ENCODE peak calls at places on chromosomes 13 and 19, in seven cellular contexts. T is HCT116, Z is H1, U is GM12878, P is HepG2, I is endothelial cell of umbilical vein, S is K562. Q is an unnamed sample.

GRCh38 chr13:105587786-105588185 is 947.7 kb downstream of the EFNB2 start:
- DNase-seq in T (peak; percentile 66), Z (no peak), U (no peak), P (no peak), I (no peak), S (no peak), Q (no peak)

GRCh38 chr13:31207630-31208549 is 8.1 kb downstream of the B3GLCT start:
- DNase-seq in T (no peak), Z (no peak), U (no peak), P (no peak), I (no peak), S (no peak), Q (no peak)

GRCh38 chr13:34474469-34474868 is 467.6 kb upstream of the NBEA start:
- DNase-seq in T (no peak), Z (no peak), U (no peak), P (no peak), I (no peak), S (no peak), Q (no peak)

GRCh38 chr13:80563451-80563850 is 222.5 kb upstream of the SPRY2 start:
- DNase-seq in T (no peak), Z (no peak), U (no peak), P (no peak), I (no peak), S (no peak), Q (no peak)

GRCh38 chr19:38020331-38020730 is 113.3 kb downstream of the SIPA1L3 start:
- DNase-seq in T (no peak), Z (no peak), U (no peak), P (no peak), I (peak; percentile 63), S (no peak), Q (no peak)

GRCh38 chr13:100541882-100542545 is 46.6 kb downstream of the GGACT start:
- DNase-seq in T (no peak), Z (no peak), U (no peak), P (no peak), I (no peak), S (no peak), Q (no peak)

GRCh38 chr13:35881360-35881759 is 249.8 kb downstream of the DCLK1 start:
- DNase-seq in T (no peak), Z (no peak), U (no peak), P (no peak), I (no peak), S (no peak), Q (no peak)

GRCh38 chr19:633786-634639 is 676 bp upstream of the POLRMT start:
- DNase-seq in T (no peak), Z (no peak), U (no peak), P (no peak), I (no peak), S (no peak), Q (no peak)

GRCh38 chr13:40968416-40969000 is 50.6 kb downstream of the ELF1 start:
- DNase-seq in T (no peak), Z (no peak), U (no peak), P (no peak), I (no peak), S (no peak), Q (no peak)

GRCh38 chr13:84132491-84132890 is 250.2 kb upstream of the SLITRK1 start:
- DNase-seq in T (no peak), Z (no peak), U (no peak), P (no peak), I (no peak), S (no peak), Q (no peak)

GRCh38 chr13:42466609-42467008 is 107.3 kb upstream of the TNFSF11 start:
- DNase-seq in T (no peak), Z (no peak), U (no peak), P (no peak), I (no peak), S (no peak), Q (no peak)

GRCh38 chr19:40799558-40800338 is 757 bp downstream of the EGLN2 start:
- DNase-seq in T (no peak), Z (no peak), U (no peak), P (no peak), I (peak; percentile 64), S (no peak), Q (no peak)

GRCh38 chr13:69264362-69265334 is 843.0 kb upstream of the ATXN8OS start:
- DNase-seq in T (no peak), Z (no peak), U (no peak), P (no peak), I (no peak), S (peak; percentile 4), Q (no peak)

GRCh38 chr13:53012707-53013106 is 15.9 kb upstream of the OLFM4 start:
- DNase-seq in T (no peak), Z (no peak), U (no peak), P (no peak), I (no peak), S (no peak), Q (no peak)

GRCh38 chr19:43353606-43354304 is at the start of gene CD177:
- DNase-seq in T (no peak), Z (no peak), U (no peak), P (no peak), I (no peak), S (no peak), Q (no peak)

GRCh38 chr19:30367421-30367820 is 4.8 kb upstream of the ZNF536 start:
- DNase-seq in T (no peak), Z (no peak), U (no peak), P (no peak), I (no peak), S (no peak), Q (no peak)

GRCh38 chr13:96191367-96191766 is 101.5 kb downstream of the HS6ST3 start:
- DNase-seq in T (no peak), Z (no peak), U (no peak), P (no peak), I (no peak), S (no peak), Q (no peak)

GRCh38 chr13:110759710-110760109 is 46.2 kb downstream of the ING1 start:
- DNase-seq in T (no peak), Z (no peak), U (no peak), P (no peak), I (no peak), S (no peak), Q (no peak)

GRCh38 chr19:41945135-41945766 is 13.9 kb downstream of the RABAC1 start:
- DNase-seq in T (no peak), Z (no peak), U (peak; percentile 94), P (no peak), I (no peak), S (no peak), Q (no peak)

GRCh38 chr13:46624353-46624752 is 71.4 kb downstream of the LRCH1 start:
- DNase-seq in T (no peak), Z (no peak), U (no peak), P (no peak), I (no peak), S (no peak), Q (no peak)

GRCh38 chr19:42295831-42296525 is 6.0 kb upstream of the PRR19 start:
- DNase-seq in T (peak; percentile 61), Z (peak; percentile 65), U (peak; percentile 41), P (peak; percentile 74), I (peak; percentile 72), S (peak; percentile 78), Q (no peak)

GRCh38 chr19:55156202-55157063 is 1.1 kb downstream of the TNNI3 start:
- DNase-seq in T (peak; percentile 89), Z (no peak), U (no peak), P (peak; percentile 64), I (no peak), S (peak; percentile 93), Q (peak; percentile 85)
- TF ChIP-seq EZH2 in T (no peak), Z (no peak), U (no peak), P (no peak), I (no peak), S (no peak), Q (no peak)

DNA sequence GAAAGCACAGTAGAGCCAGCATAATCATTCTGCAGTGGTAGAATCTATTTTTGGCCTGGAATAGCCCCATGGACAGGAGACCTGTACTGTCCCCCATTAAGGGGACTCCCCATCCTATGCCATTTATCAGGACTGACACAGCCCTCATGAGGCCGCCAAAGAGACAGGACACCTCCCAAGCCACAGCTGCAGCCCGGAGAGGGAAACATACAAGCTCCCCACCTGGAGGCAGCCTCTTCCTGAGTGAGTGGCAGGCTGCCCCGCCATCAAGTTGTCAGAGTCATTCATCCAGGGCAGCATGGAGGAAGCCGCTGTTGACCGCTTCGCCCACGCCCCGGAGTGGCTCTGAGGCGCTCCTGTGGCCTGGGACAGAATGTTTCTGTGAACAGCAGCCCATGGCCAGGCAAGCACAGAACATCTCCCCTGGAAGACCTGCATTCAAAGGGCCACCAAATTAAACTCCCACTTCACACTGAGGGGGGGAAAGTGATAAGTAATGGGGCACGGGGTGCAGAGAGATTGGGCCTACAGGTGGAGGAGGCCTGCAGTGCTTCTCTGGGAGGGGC is 111.3 kb downstream of the ZDHHC20 start:
- DNase-seq in T (no peak), Z (no peak), U (no peak), P (no peak), I (no peak), S (peak; percentile 6), Q (no peak)
- H3K9ac ChIP-seq in T (no peak overlapping the region), Z (no peak overlapping the region), U (no peak overlapping the region), P (no peak overlapping the region), I (no peak overlapping the region), S (no peak overlapping the region), Q (no peak overlapping the region)

DNA sequence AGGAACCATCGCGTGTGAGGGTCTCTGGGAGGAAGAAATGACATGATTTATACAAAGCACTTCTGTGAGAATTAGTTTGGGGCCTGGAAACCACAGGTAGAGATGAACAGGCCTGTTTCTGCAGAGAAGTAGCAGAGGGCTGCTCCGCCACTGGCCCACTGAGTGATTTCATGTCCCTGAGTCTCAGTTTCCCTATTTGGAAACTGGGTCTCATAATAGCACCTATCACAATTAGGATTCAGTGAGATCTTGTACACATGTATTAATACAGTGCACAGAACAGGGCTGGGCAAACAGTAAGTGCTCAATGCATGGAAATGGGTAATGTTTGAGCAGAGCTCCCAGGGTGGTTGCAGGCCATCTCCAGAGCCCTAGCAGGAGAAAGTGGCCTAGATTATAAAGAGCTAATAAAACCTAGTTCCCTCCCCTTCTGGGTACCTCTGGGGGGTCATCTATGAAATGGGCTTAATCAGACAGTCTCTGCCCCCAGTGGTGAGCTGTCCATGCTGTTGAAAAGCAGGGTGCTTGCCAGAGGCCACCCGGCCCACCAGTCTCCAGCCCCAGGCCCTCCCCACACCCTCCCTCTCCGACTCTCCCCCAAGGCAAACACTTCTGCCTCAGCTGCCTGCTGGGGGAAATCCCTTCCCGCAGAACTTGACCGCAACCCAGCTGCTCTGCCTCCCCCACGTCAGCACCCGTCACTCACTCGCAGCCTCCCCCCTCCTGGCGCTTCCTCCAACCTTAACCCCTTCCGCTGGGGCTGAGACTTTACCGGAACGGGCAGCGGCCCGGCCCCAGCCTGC is 4.5 kb downstream of the BCL3 start:
- DNase-seq in T (no peak), Z (no peak), U (peak; percentile 94), P (peak; percentile 50), I (peak; percentile 91), S (peak; percentile 88), Q (no peak)
- TF ChIP-seq POLR2AphosphoS5 in T (peak; percentile 48), Z (no peak), U (peak; percentile 30), P (no peak), I (peak; percentile 94), S (peak; percentile 71), Q (no peak)

DNA sequence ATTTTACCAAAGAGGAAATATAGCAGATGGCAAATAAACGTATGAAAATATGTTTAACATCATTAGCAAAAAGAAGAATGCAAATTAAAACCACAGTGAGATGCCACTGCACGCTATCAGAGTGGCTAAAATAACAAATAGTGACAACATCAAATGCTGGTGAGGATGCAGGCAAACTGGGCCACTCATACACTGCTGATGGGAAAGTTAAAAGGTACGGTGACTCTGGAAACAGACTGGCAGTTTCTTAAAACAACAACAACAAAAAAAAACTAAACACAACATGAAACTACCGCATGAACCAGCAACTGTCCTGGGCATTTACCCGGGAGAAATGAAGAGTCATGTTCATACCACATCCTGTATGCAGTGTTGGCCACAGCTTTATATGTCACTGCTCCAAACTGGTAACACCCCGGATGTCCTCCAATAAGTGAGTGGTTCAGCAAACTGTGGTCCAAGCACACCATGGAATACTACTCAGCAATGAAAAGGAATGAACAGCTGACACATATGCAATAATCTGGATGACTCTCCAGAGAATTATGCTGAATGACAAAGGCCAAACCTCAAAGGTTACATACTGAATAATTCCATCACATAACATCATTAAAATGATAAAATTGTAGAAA is 22.3 kb downstream of the EPS15L1 start:
- DNase-seq in T (no peak), Z (no peak), U (peak; percentile 95), P (no peak), I (no peak), S (no peak), Q (no peak)
- TF ChIP-seq EZH2 in T (no peak), Z (no peak), U (no peak), P (no peak), I (no peak), S (no peak), Q (no peak)

Q was measured in SK-N-MC.